ENCODE peak calls at places on chromosome 14, in four cellular contexts. O is PC-3; Y is left lung; N is CD4-positive, CD25-positive, alpha-beta regulatory T cell. C is an unnamed sample.

GRCh38 chr14:75401356-75401755 is 26.5 kb upstream of the JDP2 start:
- DNase-seq in O (no peak), Y (no peak), N (no peak), C (peak; percentile 7)

GRCh38 chr14:98470663-98471062 is 801.3 kb downstream of the BCL11B start:
- DNase-seq in O (no peak), Y (no peak), N (no peak), C (peak; percentile 10)

GRCh38 chr14:35402323-35403084 is 2.0 kb downstream of the NFKBIA start:
- DNase-seq in O (no peak), Y (no peak), N (no peak), C (peak; percentile 32)

GRCh38 chr14:22598099-22598895 is at the start of gene ABHD4:
- DNase-seq in O (peak; percentile 61), Y (peak; percentile 90), N (peak; percentile 54), C (peak; percentile 83)

GRCh38 chr14:38256358-38256840 is 506 bp upstream of the CLEC14A start:
- DNase-seq in O (no peak), Y (no peak), N (no peak), C (peak; percentile 8)

GRCh38 chr14:25009891-25010290 is 40.1 kb downstream of the STXBP6 start:
- DNase-seq in O (no peak), Y (no peak), N (no peak), C (no peak)

GRCh38 chr14:61527325-61528100 is 167.8 kb upstream of the HIF1A start:
- DNase-seq in O (peak; percentile 85), Y (no peak), N (no peak), C (no peak)

GRCh38 chr14:106843951-106844483 is 1317.6 kb downstream of the TMEM121 start:
- DNase-seq in O (peak; percentile 57), Y (peak; percentile 41), N (no peak), C (peak; percentile 79)

GRCh38 chr14:70645892-70646291 is 4.2 kb downstream of the TTC9 start:
- DNase-seq in O (no peak), Y (no peak), N (no peak), C (no peak)

GRCh38 chr14:79730911-79731310 is 480.4 kb downstream of the DIO2 start:
- DNase-seq in O (no peak), Y (no peak), N (no peak), C (no peak)

GRCh38 chr14:54440454-54440853 is 720 bp downstream of the CNIH1 start:
- DNase-seq in O (no peak), Y (no peak), N (no peak), C (no peak)

GRCh38 chr14:64510825-64511679 is 6.5 kb downstream of the ZBTB1 start:
- DNase-seq in O (peak; percentile 88), Y (peak; percentile 46), N (peak; percentile 63), C (peak; percentile 80)

GRCh38 chr14:26596722-26597030 is 1.2 kb downstream of the NOVA1 start:
- DNase-seq in O (no peak), Y (no peak), N (no peak), C (no peak)

GRCh38 chr14:50403433-50403832 is 6.8 kb upstream of the CDKL1 start:
- DNase-seq in O (no peak), Y (no peak), N (no peak), C (no peak)

GRCh38 chr14:91482278-91483023 is 27.7 kb downstream of the PPP4R3A start:
- DNase-seq in O (peak; percentile 48), Y (no peak), N (no peak), C (no peak)

GRCh38 chr14:75646762-75647161 is 13.9 kb downstream of the ERG28 start:
- DNase-seq in O (no peak), Y (no peak), N (no peak), C (no peak)

GRCh38 chr14:106844608-106845285 is 1318.4 kb downstream of the TMEM121 start:
- DNase-seq in O (peak; percentile 51), Y (peak; percentile 88), N (peak; percentile 47), C (peak; percentile 55)

GRCh38 chr14:92690171-92691011 is 58.0 kb downstream of the LGMN start:
- DNase-seq in O (peak; percentile 83), Y (no peak), N (no peak), C (peak; percentile 72)

GRCh38 chr14:74609721-74610120 is 2.3 kb downstream of the LTBP2 start:
- DNase-seq in O (no peak), Y (no peak), N (no peak), C (no peak)

GRCh38 chr14:38723954-38724353 is 379.1 kb downstream of the SEC23A start:
- DNase-seq in O (no peak), Y (no peak), N (no peak), C (no peak)

GRCh38 chr14:94143239-94143638 is 13.8 kb upstream of the IFI27L2 start:
- DNase-seq in O (peak; percentile 27), Y (no peak), N (no peak), C (no peak)

GRCh38 chr14:93200553-93200952 is 6.3 kb downstream of the GON7 start:
- DNase-seq in O (no peak), Y (peak; percentile 50), N (no peak), C (no peak)

GRCh38 chr14:101927859-101928258 is 36.5 kb upstream of the DYNC1H1 start:
- DNase-seq in O (no peak), Y (peak; percentile 87), N (no peak), C (peak; percentile 61)

GRCh38 chr14:90608925-90609324 is 207.3 kb downstream of the TTC7B start:
- DNase-seq in O (no peak), Y (no peak), N (no peak), C (no peak)

GRCh38 chr14:33568935-33569579 is 381.8 kb downstream of the EGLN3 start:
- DNase-seq in O (peak; percentile 56), Y (no peak), N (no peak), C (no peak)

GRCh38 chr14:70282666-70283065 is 76.8 kb downstream of the COX16 start:
- DNase-seq in O (no peak), Y (no peak), N (no peak), C (no peak)

GRCh38 chr14:52759145-52759544 is 29.2 kb downstream of the STYX start:
- DNase-seq in O (no peak), Y (no peak), N (no peak), C (no peak)

DNA sequence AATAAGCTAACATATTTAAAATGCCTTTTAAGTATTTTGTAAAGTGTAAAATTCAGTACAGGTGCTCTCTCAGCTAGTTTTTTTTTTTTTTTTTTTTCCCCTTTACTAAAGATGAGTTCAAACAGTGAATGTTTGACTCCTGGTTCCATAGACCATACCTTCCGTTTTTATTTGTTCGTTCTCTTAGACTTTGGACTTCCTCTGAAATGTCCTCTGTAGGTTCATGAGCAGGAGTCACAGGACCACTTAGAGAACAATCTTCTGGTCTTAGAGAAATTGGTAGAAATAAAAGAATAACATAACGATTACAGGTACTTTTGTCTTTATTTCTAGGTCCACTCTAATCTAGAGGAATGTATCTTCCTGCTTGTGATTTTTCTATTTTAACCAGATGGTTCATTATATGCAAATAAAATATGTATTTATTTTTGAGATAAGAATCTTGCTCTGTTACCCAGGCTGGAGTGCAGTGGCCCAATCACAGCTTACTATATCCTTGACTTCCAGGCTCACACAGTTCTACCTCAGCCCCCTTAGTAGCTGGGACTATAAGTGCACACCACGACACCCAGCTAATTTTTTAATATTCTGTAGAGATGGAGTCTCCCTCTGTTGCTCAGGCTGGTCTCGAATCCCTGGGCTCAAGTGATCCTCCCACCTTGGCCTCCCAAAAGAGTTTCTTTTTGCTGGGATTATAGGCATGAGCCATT is 25.8 kb downstream of the STYX start:
- DNase-seq in O (no peak), Y (no peak), N (no peak), C (no peak)
- H3K27ac ChIP-seq in O (no peak overlapping the region), Y (no peak overlapping the region), N (no peak overlapping the region), C (no peak overlapping the region)

GRCh38 chr14:89473569-89473968 is 56.5 kb upstream of the FOXN3 start:
- DNase-seq in O (no peak), Y (no peak), N (no peak), C (no peak)

GRCh38 chr14:89474464-89474863 is 57.4 kb upstream of the FOXN3 start:
- DNase-seq in O (no peak), Y (no peak), N (no peak), C (no peak)

GRCh38 chr14:89477391-89477790 is 60.4 kb upstream of the FOXN3 start:
- DNase-seq in O (no peak), Y (no peak), N (no peak), C (peak; percentile 75)

GRCh38 chr14:89476515-89476914 is 59.5 kb upstream of the FOXN3 start:
- DNase-seq in O (no peak), Y (no peak), N (no peak), C (no peak)

GRCh38 chr14:89473979-89474378 is 56.9 kb upstream of the FOXN3 start:
- DNase-seq in O (peak; percentile 57), Y (no peak), N (no peak), C (no peak)
- H3K27ac ChIP-seq in O (no peak overlapping the region), Y (no peak overlapping the region), N (no peak overlapping the region), C (no peak overlapping the region)

GRCh38 chr14:68676511-68676943 is 116.3 kb downstream of the ZFP36L1 start:
- DNase-seq in O (no peak), Y (no peak), N (no peak), C (no peak)
- H3K27ac ChIP-seq in O (no peak overlapping the region), Y (no peak overlapping the region), N (no peak overlapping the region), C (no peak overlapping the region)

DNA sequence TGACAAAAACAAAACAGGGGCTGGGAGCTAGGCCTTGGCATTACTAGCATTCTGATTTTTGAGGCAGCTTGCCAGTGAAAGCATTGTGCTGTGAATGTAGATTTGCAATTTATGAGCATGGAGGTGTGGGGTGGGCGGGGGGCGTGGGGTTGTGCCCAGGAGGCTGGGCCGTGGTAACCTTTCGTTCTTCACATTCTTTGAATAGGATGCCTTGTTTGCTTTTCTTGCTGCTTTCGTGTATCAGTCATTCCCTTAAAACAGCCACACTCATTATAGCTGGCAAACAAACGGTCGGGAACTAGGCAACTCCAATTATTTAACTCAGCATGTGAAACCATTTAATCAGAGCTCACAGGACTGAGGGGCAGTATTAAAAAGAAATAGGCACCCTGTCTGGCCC is 115.9 kb upstream of the PELI2 start:
- DNase-seq in O (peak; percentile 51), Y (no peak), N (no peak), C (no peak)
- H3K27ac ChIP-seq in O (no peak overlapping the region), Y (no peak overlapping the region), N (no peak overlapping the region), C (no peak overlapping the region)

GRCh38 chr14:73426877-73427276 is 31.5 kb downstream of the NUMB start:
- DNase-seq in O (no peak), Y (no peak), N (no peak), C (no peak)
- H3K27ac ChIP-seq in O (no peak overlapping the region), Y (peak overlapping the region; percentile 74), N (no peak overlapping the region), C (peak overlapping the region; percentile 65)

DNA sequence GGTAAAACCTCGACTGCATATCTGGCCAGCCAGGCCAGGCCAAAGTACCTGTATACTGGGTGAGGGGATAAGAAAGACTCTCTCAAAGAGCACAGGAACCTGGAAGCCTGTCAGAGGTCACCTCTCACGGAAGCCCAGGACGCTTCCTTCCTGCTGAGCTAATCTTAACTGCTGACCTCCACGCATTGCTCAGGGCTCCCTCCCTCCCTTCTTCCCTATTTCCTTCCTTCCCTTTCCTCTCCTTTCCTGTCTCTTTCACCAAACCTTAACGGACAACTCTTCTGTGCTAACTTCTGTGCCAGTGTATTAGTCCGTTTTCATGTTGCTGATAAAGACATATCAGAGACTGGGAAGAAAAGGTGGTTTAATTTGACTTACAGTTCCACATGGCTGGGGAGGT is 14.8 kb upstream of the RNASE10 start:
- DNase-seq in O (no peak), Y (no peak), N (no peak), C (no peak)
- H3K27ac ChIP-seq in O (no peak overlapping the region), Y (no peak overlapping the region), N (no peak overlapping the region), C (no peak overlapping the region)

DNA sequence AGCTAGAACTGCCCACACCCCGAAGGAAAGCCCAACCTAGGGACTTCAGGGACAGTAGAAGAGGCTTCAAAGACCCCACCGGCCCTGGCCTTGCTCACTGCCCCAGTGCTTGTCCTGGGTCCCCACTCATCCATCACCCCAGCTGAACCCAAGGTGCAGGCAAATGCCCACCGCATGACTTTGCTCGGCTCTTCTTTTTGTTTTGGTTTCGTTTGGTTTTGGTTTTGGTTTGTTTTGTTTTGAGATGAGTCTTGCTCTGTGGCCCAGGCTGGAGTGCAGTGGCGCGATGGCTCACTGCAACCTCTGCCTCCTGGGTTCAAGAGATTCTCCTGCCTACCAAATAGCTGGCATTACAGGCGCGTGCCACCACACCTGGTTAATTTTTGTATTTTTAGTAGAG is 9.0 kb downstream of the CCDC85C start:
- DNase-seq in O (no peak), Y (no peak), N (no peak), C (no peak)
- H3K27ac ChIP-seq in O (no peak overlapping the region), Y (peak overlapping the region; percentile 65), N (peak overlapping the region; percentile 47), C (no peak overlapping the region)

C was measured in body of pancreas.